ENCODE peak calls at places on chromosomes 11 and 22, in eight cellular contexts. One of them, this sample, is unnamed.

GRCh38 chr22:43090130-43090789 is 1.1 kb upstream of the TTLL1 start:
- DNase-seq in NCI-H1092 treated with DMSO at 0.1 percent for 48 hours: peak
- DNase-seq in heart left ventricle: peak
- DNase-seq in A549: peak
- DNase-seq in astrocyte of the spinal cord: peak
- DNase-seq in HTR-8/SVneo: peak
- DNase-seq in RCC 7860: peak
- DNase-seq in EH: peak
- DNase-seq in this sample: peak

GRCh38 chr11:57585301-57585700 is 12.2 kb upstream of the SERPING1 start:
- DNase-seq in A549: no peak
- DNase-seq in HTR-8/SVneo: no peak
- DNase-seq in EH: no peak
- DNase-seq in NCI-H1092 treated with DMSO at 0.1 percent for 48 hours: no peak
- DNase-seq in RCC 7860: no peak
- DNase-seq in astrocyte of the spinal cord: no peak
- DNase-seq in heart left ventricle: no peak
- DNase-seq in this sample: no peak

GRCh38 chr11:64343740-64344133 is 3.7 kb downstream of the CCDC88B start:
- DNase-seq in EH: no peak
- DNase-seq in astrocyte of the spinal cord: no peak
- DNase-seq in RCC 7860: no peak
- DNase-seq in A549: peak
- DNase-seq in NCI-H1092 treated with DMSO at 0.1 percent for 48 hours: no peak
- DNase-seq in heart left ventricle: no peak
- DNase-seq in HTR-8/SVneo: no peak
- DNase-seq in this sample: no peak

GRCh38 chr11:41660585-41660984 is 201.1 kb upstream of the LRRC4C start:
- DNase-seq in EH: no peak
- DNase-seq in astrocyte of the spinal cord: no peak
- DNase-seq in A549: peak
- DNase-seq in HTR-8/SVneo: no peak
- DNase-seq in RCC 7860: no peak
- DNase-seq in NCI-H1092 treated with DMSO at 0.1 percent for 48 hours: no peak
- DNase-seq in heart left ventricle: no peak
- DNase-seq in this sample: no peak

GRCh38 chr11:126194121-126194543 is 17.3 kb downstream of the RPUSD4 start:
- DNase-seq in EH: peak
- DNase-seq in HTR-8/SVneo: peak
- DNase-seq in RCC 7860: peak
- DNase-seq in A549: peak
- DNase-seq in heart left ventricle: no peak
- DNase-seq in astrocyte of the spinal cord: peak
- DNase-seq in NCI-H1092 treated with DMSO at 0.1 percent for 48 hours: peak
- DNase-seq in this sample: peak

GRCh38 chr11:126628790-126629621 is 273.5 kb downstream of the ST3GAL4 start:
- DNase-seq in astrocyte of the spinal cord: no peak
- DNase-seq in HTR-8/SVneo: no peak
- DNase-seq in RCC 7860: no peak
- DNase-seq in EH: peak
- DNase-seq in A549: no peak
- DNase-seq in heart left ventricle: no peak
- DNase-seq in NCI-H1092 treated with DMSO at 0.1 percent for 48 hours: peak
- DNase-seq in this sample: no peak

GRCh38 chr11:117523680-117524079 is 196.0 kb downstream of the CEP164 start:
- DNase-seq in HTR-8/SVneo: peak
- DNase-seq in heart left ventricle: no peak
- DNase-seq in A549: no peak
- DNase-seq in NCI-H1092 treated with DMSO at 0.1 percent for 48 hours: no peak
- DNase-seq in astrocyte of the spinal cord: peak
- DNase-seq in EH: peak
- DNase-seq in RCC 7860: peak
- DNase-seq in this sample: no peak

GRCh38 chr22:39839917-39840510 is 53.5 kb downstream of the ENTHD1 start:
- DNase-seq in EH: no peak
- DNase-seq in heart left ventricle: no peak
- DNase-seq in HTR-8/SVneo: no peak
- DNase-seq in A549: no peak
- DNase-seq in RCC 7860: no peak
- DNase-seq in NCI-H1092 treated with DMSO at 0.1 percent for 48 hours: no peak
- DNase-seq in astrocyte of the spinal cord: no peak
- DNase-seq in this sample: no peak

GRCh38 chr11:92436026-92436425 is 211.4 kb downstream of the FAT3 start:
- DNase-seq in A549: no peak
- DNase-seq in astrocyte of the spinal cord: no peak
- DNase-seq in EH: no peak
- DNase-seq in HTR-8/SVneo: no peak
- DNase-seq in NCI-H1092 treated with DMSO at 0.1 percent for 48 hours: no peak
- DNase-seq in RCC 7860: no peak
- DNase-seq in heart left ventricle: no peak
- DNase-seq in this sample: no peak

GRCh38 chr22:46598737-46599424 is 21.3 kb upstream of the GRAMD4 start:
- DNase-seq in NCI-H1092 treated with DMSO at 0.1 percent for 48 hours: no peak
- DNase-seq in astrocyte of the spinal cord: no peak
- DNase-seq in RCC 7860: no peak
- DNase-seq in EH: no peak
- DNase-seq in HTR-8/SVneo: no peak
- DNase-seq in heart left ventricle: peak
- DNase-seq in A549: no peak
- DNase-seq in this sample: no peak

GRCh38 chr11:46290598-46291309 is 13.3 kb downstream of the CREB3L1 start:
- DNase-seq in astrocyte of the spinal cord: peak
- DNase-seq in A549: peak
- DNase-seq in NCI-H1092 treated with DMSO at 0.1 percent for 48 hours: no peak
- DNase-seq in HTR-8/SVneo: peak
- DNase-seq in heart left ventricle: peak
- DNase-seq in RCC 7860: peak
- DNase-seq in EH: peak
- DNase-seq in this sample: no peak

GRCh38 chr22:35380013-35380412 is 883 bp upstream of the HMOX1 start:
- DNase-seq in A549: no peak
- DNase-seq in EH: no peak
- DNase-seq in RCC 7860: no peak
- DNase-seq in heart left ventricle: no peak
- DNase-seq in HTR-8/SVneo: no peak
- DNase-seq in NCI-H1092 treated with DMSO at 0.1 percent for 48 hours: no peak
- DNase-seq in astrocyte of the spinal cord: no peak
- DNase-seq in this sample: no peak

GRCh38 chr11:121194731-121195596 is 93.9 kb downstream of the TECTA start:
- DNase-seq in EH: peak
- DNase-seq in A549: peak
- DNase-seq in astrocyte of the spinal cord: peak
- DNase-seq in RCC 7860: peak
- DNase-seq in HTR-8/SVneo: peak
- DNase-seq in NCI-H1092 treated with DMSO at 0.1 percent for 48 hours: peak
- DNase-seq in heart left ventricle: peak
- DNase-seq in this sample: peak

GRCh38 chr11:116073854-116074837 is 569.9 kb upstream of the CADM1 start:
- DNase-seq in HTR-8/SVneo: no peak
- DNase-seq in NCI-H1092 treated with DMSO at 0.1 percent for 48 hours: peak
- DNase-seq in astrocyte of the spinal cord: peak
- DNase-seq in EH: no peak
- DNase-seq in A549: no peak
- DNase-seq in RCC 7860: peak
- DNase-seq in heart left ventricle: peak
- DNase-seq in this sample: no peak

GRCh38 chr22:36026741-36027140 is 1.9 kb downstream of the RBFOX2 start:
- DNase-seq in astrocyte of the spinal cord: peak
- DNase-seq in HTR-8/SVneo: no peak
- DNase-seq in heart left ventricle: no peak
- DNase-seq in RCC 7860: peak
- DNase-seq in A549: no peak
- DNase-seq in NCI-H1092 treated with DMSO at 0.1 percent for 48 hours: no peak
- DNase-seq in EH: peak
- DNase-seq in this sample: peak

GRCh38 chr11:60937144-60937527 is 12.9 kb downstream of the TMEM132A start:
- DNase-seq in astrocyte of the spinal cord: no peak
- DNase-seq in NCI-H1092 treated with DMSO at 0.1 percent for 48 hours: no peak
- DNase-seq in A549: no peak
- DNase-seq in EH: no peak
- DNase-seq in heart left ventricle: peak
- DNase-seq in HTR-8/SVneo: no peak
- DNase-seq in RCC 7860: no peak
- DNase-seq in this sample: no peak

GRCh38 chr11:8744423-8744822 is 61.8 kb downstream of the RPL27A start:
- DNase-seq in EH: no peak
- DNase-seq in RCC 7860: peak
- DNase-seq in astrocyte of the spinal cord: peak
- DNase-seq in HTR-8/SVneo: no peak
- DNase-seq in NCI-H1092 treated with DMSO at 0.1 percent for 48 hours: no peak
- DNase-seq in A549: no peak
- DNase-seq in heart left ventricle: no peak
- DNase-seq in this sample: no peak

GRCh38 chr11:117171007-117171647 is 7.4 kb upstream of the SIDT2 start:
- DNase-seq in astrocyte of the spinal cord: no peak
- DNase-seq in EH: no peak
- DNase-seq in heart left ventricle: no peak
- DNase-seq in HTR-8/SVneo: no peak
- DNase-seq in RCC 7860: no peak
- DNase-seq in A549: no peak
- DNase-seq in NCI-H1092 treated with DMSO at 0.1 percent for 48 hours: no peak
- DNase-seq in this sample: no peak

GRCh38 chr11:128574576-128575011 is 12.8 kb downstream of the ETS1 start:
- DNase-seq in heart left ventricle: no peak
- DNase-seq in A549: no peak
- DNase-seq in EH: peak
- DNase-seq in RCC 7860: peak
- DNase-seq in NCI-H1092 treated with DMSO at 0.1 percent for 48 hours: no peak
- DNase-seq in HTR-8/SVneo: no peak
- DNase-seq in astrocyte of the spinal cord: peak
- DNase-seq in this sample: no peak

GRCh38 chr11:122743949-122744876 is 88.7 kb downstream of the UBASH3B start:
- DNase-seq in heart left ventricle: no peak
- DNase-seq in RCC 7860: no peak
- DNase-seq in NCI-H1092 treated with DMSO at 0.1 percent for 48 hours: no peak
- DNase-seq in EH: no peak
- DNase-seq in astrocyte of the spinal cord: no peak
- DNase-seq in A549: no peak
- DNase-seq in HTR-8/SVneo: no peak
- DNase-seq in this sample: peak

GRCh38 chr11:2781413-2782274 is 81.8 kb upstream of the KCNQ1OT1 start:
- DNase-seq in RCC 7860: no peak
- DNase-seq in heart left ventricle: peak
- DNase-seq in EH: no peak
- DNase-seq in astrocyte of the spinal cord: peak
- DNase-seq in NCI-H1092 treated with DMSO at 0.1 percent for 48 hours: no peak
- DNase-seq in A549: no peak
- DNase-seq in HTR-8/SVneo: no peak
- DNase-seq in this sample: no peak

GRCh38 chr11:10305262-10305963 is 540 bp downstream of the ADM start:
- DNase-seq in RCC 7860: no peak
- DNase-seq in HTR-8/SVneo: no peak
- DNase-seq in astrocyte of the spinal cord: peak
- DNase-seq in EH: peak
- DNase-seq in heart left ventricle: no peak
- DNase-seq in A549: peak
- DNase-seq in NCI-H1092 treated with DMSO at 0.1 percent for 48 hours: peak
- DNase-seq in this sample: no peak

GRCh38 chr11:122642472-122642922 is 13.0 kb upstream of the UBASH3B start:
- DNase-seq in heart left ventricle: no peak
- DNase-seq in RCC 7860: peak
- DNase-seq in astrocyte of the spinal cord: peak
- DNase-seq in HTR-8/SVneo: peak
- DNase-seq in NCI-H1092 treated with DMSO at 0.1 percent for 48 hours: no peak
- DNase-seq in EH: peak
- DNase-seq in A549: peak
- DNase-seq in this sample: no peak

GRCh38 chr11:19524171-19524671 is 188.4 kb upstream of the NAV2 start:
- DNase-seq in astrocyte of the spinal cord: peak
- DNase-seq in EH: peak
- DNase-seq in heart left ventricle: no peak
- DNase-seq in NCI-H1092 treated with DMSO at 0.1 percent for 48 hours: no peak
- DNase-seq in HTR-8/SVneo: no peak
- DNase-seq in A549: no peak
- DNase-seq in RCC 7860: no peak
- DNase-seq in this sample: no peak

GRCh38 chr11:78244546-78245315 is 56.0 kb downstream of the USP35 start:
- DNase-seq in HTR-8/SVneo: no peak
- DNase-seq in EH: peak
- DNase-seq in heart left ventricle: no peak
- DNase-seq in A549: no peak
- DNase-seq in RCC 7860: no peak
- DNase-seq in astrocyte of the spinal cord: peak
- DNase-seq in NCI-H1092 treated with DMSO at 0.1 percent for 48 hours: no peak
- DNase-seq in this sample: no peak

This sample was measured in OCI-LY7.